ENCODE peak calls at places on chromosomes 13 and 19, in four cellular contexts. M, G, D and U are unnamed samples.

GRCh38 chr19:53927745-53928144 is 18.7 kb downstream of the CACNG7 start:
- DNase-seq in D (peak; percentile 54), G (peak; percentile 33), M (no peak), U (peak; percentile 88)

GRCh38 chr13:21069561-21070004 is 8.2 kb upstream of the LATS2 start:
- DNase-seq in D (no peak), G (peak; percentile 63), M (no peak), U (no peak)

GRCh38 chr19:58406818-58407657 is 1.4 kb upstream of the ZNF584 start:
- DNase-seq in G (peak; percentile 58), M (no peak), D (no peak), U (no peak)

GRCh38 chr13:85853901-85854663 is 54.9 kb upstream of the SLITRK6 start:
- DNase-seq in M (no peak), D (no peak), G (no peak), U (no peak)

GRCh38 chr19:40907968-40908735 is 26.1 kb upstream of the CYP2A7 start:
- DNase-seq in M (no peak), D (peak; percentile 73), G (no peak), U (no peak)

GRCh38 chr19:52336976-52337375 is 933 bp downstream of the ZNF610 start:
- DNase-seq in M (no peak), G (no peak), D (no peak), U (no peak)

GRCh38 chr19:17560205-17560595 is 4.8 kb downstream of the COLGALT1 start:
- DNase-seq in G (no peak), D (no peak), M (no peak), U (no peak)

GRCh38 chr19:2251577-2252480 is 2.7 kb downstream of the AMH start:
- DNase-seq in M (no peak), D (no peak), G (no peak), U (peak; percentile 65)

GRCh38 chr13:88919970-88920628 is 1248.9 kb downstream of the SLITRK5 start:
- DNase-seq in M (peak; percentile 12), D (no peak), G (no peak), U (no peak)

GRCh38 chr19:16325161-16325527 is 518 bp downstream of the KLF2 start:
- DNase-seq in M (no peak), D (peak; percentile 58), G (no peak), U (no peak)

GRCh38 chr13:95676100-95676774 is 702 bp upstream of the DNAJC3 start:
- DNase-seq in G (peak; percentile 50), M (no peak), D (peak; percentile 17), U (no peak)

GRCh38 chr13:29161653-29162052 is 341.5 kb downstream of the MTUS2 start:
- DNase-seq in D (no peak), G (no peak), M (no peak), U (no peak)

GRCh38 chr13:111202149-111202548 is 87.0 kb downstream of the ARHGEF7 start:
- DNase-seq in G (no peak), M (no peak), D (no peak), U (no peak)

GRCh38 chr13:31882794-31883193 is 143.5 kb downstream of the RXFP2 start:
- DNase-seq in G (no peak), M (no peak), D (no peak), U (no peak)

GRCh38 chr13:44854264-44855060 is 134.8 kb downstream of the NUFIP1 start:
- DNase-seq in D (no peak), G (peak; percentile 62), M (no peak), U (no peak)

GRCh38 chr13:94549241-94550029 is 46.5 kb downstream of the TGDS start:
- DNase-seq in D (peak; percentile 88), M (peak; percentile 93), G (peak; percentile 81), U (peak; percentile 76)

GRCh38 chr19:33486936-33487793 is 34.4 kb downstream of the PEPD start:
- DNase-seq in D (no peak), G (no peak), M (no peak), U (no peak)

GRCh38 chr19:33000510-33000909 is 28.5 kb downstream of the FAAP24 start:
- DNase-seq in G (no peak), M (no peak), D (no peak), U (no peak)

GRCh38 chr19:14318873-14319272 is 62.4 kb upstream of the ADGRE5 start:
- DNase-seq in G (no peak), M (no peak), D (peak; percentile 77), U (peak; percentile 80)

GRCh38 chr19:18634612-18635290 is 2.1 kb upstream of the KLHL26 start:
- DNase-seq in D (no peak), G (peak; percentile 45), M (no peak), U (no peak)

GRCh38 chr19:38183227-38183914 is 40.7 kb downstream of the DPF1 start:
- DNase-seq in G (no peak), M (no peak), D (peak; percentile 87), U (peak; percentile 27)

GRCh38 chr19:39003188-39003587 is 27.6 kb upstream of the FBXO17 start:
- DNase-seq in M (no peak), G (no peak), D (no peak), U (no peak)

GRCh38 chr13:72284791-72285190 is 417.8 kb upstream of the DACH1 start:
- DNase-seq in D (no peak), M (no peak), G (no peak), U (no peak)

GRCh38 chr19:17260842-17261325 is 3.7 kb downstream of the USHBP1 start:
- DNase-seq in D (peak; percentile 91), M (no peak), G (peak; percentile 82), U (peak; percentile 90)

GRCh38 chr13:52195052-52195837 is 35.8 kb upstream of the NEK3 start:
- DNase-seq in M (no peak), D (no peak), G (no peak), U (peak; percentile 75)

GRCh38 chr13:41017153-41017552 is 2.0 kb downstream of the ELF1 start:
- DNase-seq in G (no peak), M (no peak), D (no peak), U (no peak)

GRCh38 chr13:99155821-99156220 is 44.8 kb upstream of the UBAC2 start:
- DNase-seq in M (no peak), G (no peak), D (no peak), U (no peak)

GRCh38 chr13:86006317-86006716 is 207.1 kb upstream of the SLITRK6 start:
- DNase-seq in G (no peak), D (no peak), M (no peak), U (no peak)

GRCh38 chr13:43269037-43269476 is 245.7 kb downstream of the DNAJC15 start:
- DNase-seq in D (no peak), M (no peak), G (peak; percentile 72), U (no peak)

DNA sequence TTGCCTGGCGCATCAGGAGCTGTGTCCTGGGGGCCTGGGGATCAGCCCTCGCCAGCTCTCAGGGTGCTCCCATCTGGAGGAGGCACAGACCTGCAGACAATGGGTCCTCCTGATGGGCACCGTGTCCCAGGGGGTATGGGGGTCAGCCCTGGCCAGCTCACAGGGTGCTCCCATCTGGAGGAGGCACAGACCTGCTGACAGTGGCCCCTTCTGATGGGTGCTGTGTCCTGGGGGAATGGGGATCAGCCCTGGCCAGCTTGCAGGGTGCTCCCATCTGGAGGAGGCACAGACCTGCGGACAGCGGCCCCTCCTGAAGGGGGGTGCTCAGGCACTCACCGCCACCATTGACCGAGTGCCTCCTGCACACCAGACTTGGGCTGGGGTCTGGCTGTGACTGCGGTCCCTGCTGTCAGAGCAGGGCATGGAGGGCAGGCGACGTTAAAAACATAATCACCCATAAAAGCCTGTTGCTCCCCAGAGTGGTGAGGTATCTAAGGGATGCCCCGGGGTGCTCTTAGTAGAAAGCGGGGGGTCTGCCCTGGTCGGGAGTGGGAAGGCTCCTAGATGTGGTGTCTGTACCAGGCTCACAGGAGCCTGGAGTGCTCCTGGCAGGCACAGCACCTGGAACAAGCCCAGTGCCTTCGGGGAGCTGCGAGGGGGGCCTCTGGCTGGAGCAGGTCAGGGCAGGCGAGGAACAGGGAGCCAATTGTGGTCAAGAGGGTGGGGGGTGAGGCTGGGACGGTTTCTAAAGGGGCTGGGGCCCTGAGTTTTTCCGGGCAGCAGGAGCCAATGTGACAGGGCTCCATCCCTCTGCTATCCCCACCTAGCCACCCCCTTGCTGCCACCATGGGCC is 120.5 kb downstream of the URI1 start:
- DNase-seq in D (no peak), G (no peak), M (no peak), U (no peak)
- TF ChIP-seq CBX5 in D (no peak), G (no peak), M (no peak), U (no peak)

DNA sequence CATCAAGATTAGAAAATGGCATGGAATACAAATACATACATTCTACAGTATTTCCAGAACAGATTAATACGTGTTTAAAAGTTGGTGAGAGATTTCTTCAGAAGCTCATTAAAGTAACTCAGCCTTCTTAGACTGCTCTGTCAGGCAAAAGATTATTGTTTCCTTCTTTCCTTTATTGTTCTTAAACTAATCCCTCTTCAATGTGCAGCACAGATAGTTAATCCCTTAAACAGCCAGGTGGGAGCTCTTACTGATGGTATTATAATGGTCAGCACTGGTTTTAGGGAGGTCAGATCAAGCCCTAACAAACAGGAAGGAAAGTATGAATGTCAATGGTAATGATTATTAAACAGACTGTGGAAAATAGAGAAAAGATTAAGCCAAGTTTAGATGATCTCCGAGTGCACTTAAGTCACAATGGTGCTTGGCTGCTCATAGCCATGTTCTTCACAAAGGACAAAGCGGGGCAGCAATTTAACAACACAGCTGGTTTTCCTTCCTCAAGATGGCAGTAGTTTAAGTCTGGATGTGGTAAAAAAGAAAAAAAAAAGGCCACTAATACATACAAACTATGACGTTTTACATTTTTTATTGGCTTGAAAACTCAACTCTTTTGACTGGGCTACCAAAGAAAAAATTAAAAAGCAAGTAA is 992.6 kb downstream of the PCDH9 start:
- DNase-seq in D (no peak), G (no peak), M (no peak), U (no peak)
- TF ChIP-seq CBX5 in D (no peak), G (no peak), M (no peak), U (no peak)

GRCh38 chr13:76816394-76816793 is 69.8 kb downstream of the KCTD12 start:
- DNase-seq in D (no peak), G (no peak), M (no peak), U (no peak)
- TF ChIP-seq CBX5 in D (no peak), G (no peak), M (no peak), U (no peak)

GRCh38 chr19:42078058-42078457 is 2.1 kb downstream of the ZNF574 start:
- DNase-seq in D (no peak), G (no peak), M (no peak), U (no peak)

GRCh38 chr19:42075616-42076374 is at the start of gene ZNF574:
- DNase-seq in M (peak; percentile 98), D (peak; percentile 98), G (peak; percentile 98), U (peak; percentile 99)

GRCh38 chr19:42074513-42075363 is 1.2 kb upstream of the ZNF574 start:
- DNase-seq in G (no peak), D (peak; percentile 75), M (no peak), U (no peak)

GRCh38 chr19:42076375-42076944 is 494 bp downstream of the ZNF574 start:
- DNase-seq in M (no peak), D (no peak), G (no peak), U (no peak)

GRCh38 chr19:42075364-42075615 is 676 bp upstream of the ZNF574 start:
- DNase-seq in M (no peak), G (no peak), D (no peak), U (no peak)
- TF ChIP-seq CBX5 in M (no peak), G (no peak), D (no peak), U (no peak)

GRCh38 chr19:45137179-45137761 is 23.5 kb downstream of the NKPD1 start:
- DNase-seq in G (no peak), D (no peak), M (peak; percentile 93), U (no peak)
- TF ChIP-seq CBX5 in G (no peak), D (no peak), M (no peak), U (no peak)